ENCODE peak calls at places on chromosomes 6 and 20, in eight cellular contexts. D is neural progenitor cell, L is kidney, F is body of pancreas, B is fibroblast of lung, N is tibial nerve, I is IMR-90, E is AG09309. P is an unnamed sample.

GRCh38 chr20:40892642-40893041 is 136.0 kb upstream of the TOP1 start:
- DNase-seq in B (no peak), I (no peak), E (no peak), D (no peak), L (no peak), N (no peak), F (no peak), P (no peak)

GRCh38 chr6:156650896-156651295 is 126.3 kb upstream of the ARID1B start:
- DNase-seq in I (no peak), E (no peak), F (no peak), D (no peak), N (no peak), B (no peak), L (no peak), P (no peak)

GRCh38 chr6:1336246-1336843 is 24.4 kb downstream of the FOXQ1 start:
- DNase-seq in D (peak), N (no peak), B (no peak), F (peak), L (no peak), E (no peak), I (no peak), P (no peak)

GRCh38 chr6:33692760-33693158 is 18.7 kb downstream of the UQCC2 start:
- DNase-seq in I (peak), F (peak), L (peak), N (no peak), D (no peak), B (peak), E (no peak), P (no peak)

GRCh38 chr20:58135441-58136170 is 92.8 kb downstream of the ANKRD60 start:
- DNase-seq in D (no peak), B (no peak), L (no peak), N (no peak), F (no peak), I (no peak), E (no peak), P (no peak)

GRCh38 chr20:16641511-16641910 is 68.3 kb upstream of the KIF16B start:
- DNase-seq in D (no peak), B (no peak), L (no peak), E (no peak), I (no peak), F (no peak), N (no peak), P (no peak)

GRCh38 chr6:44653761-44654218 is 266.3 kb downstream of the CDC5L start:
- DNase-seq in I (peak), B (peak), N (no peak), D (no peak), E (no peak), F (no peak), L (no peak), P (peak)

GRCh38 chr6:167733740-167734661 is 92.7 kb upstream of the AFDN start:
- DNase-seq in E (no peak), I (no peak), N (peak), D (no peak), L (peak), F (peak), B (peak), P (peak)

GRCh38 chr6:91691449-91691848 is 1104.6 kb upstream of the MAP3K7 start:
- DNase-seq in L (no peak), F (no peak), I (no peak), B (no peak), D (no peak), E (no peak), N (no peak), P (no peak)

GRCh38 chr6:55943329-55943728 is 67.9 kb upstream of the BMP5 start:
- DNase-seq in I (peak), N (no peak), D (no peak), L (no peak), E (peak), F (no peak), B (peak), P (peak)

GRCh38 chr6:10322991-10323390 is 91.9 kb downstream of the TFAP2A start:
- DNase-seq in F (no peak), D (no peak), L (no peak), E (no peak), B (no peak), I (no peak), N (no peak), P (no peak)

GRCh38 chr20:61802721-61803311 is 262.9 kb downstream of the TAF4 start:
- DNase-seq in F (no peak), L (peak), E (no peak), I (no peak), N (no peak), B (no peak), D (peak), P (no peak)

GRCh38 chr20:382291-383115 is 1.9 kb downstream of the TRIB3 start:
- DNase-seq in D (no peak), L (no peak), B (no peak), F (no peak), E (no peak), I (no peak), N (no peak), P (no peak)

GRCh38 chr6:124007915-124008688 is 204.4 kb downstream of the NKAIN2 start:
- DNase-seq in I (no peak), D (no peak), L (no peak), E (no peak), F (no peak), B (peak), N (no peak), P (no peak)

GRCh38 chr6:134240664-134241431 is 77.1 kb downstream of the SGK1 start:
- DNase-seq in B (no peak), N (peak), I (no peak), D (no peak), F (peak), L (peak), E (no peak), P (no peak)

GRCh38 chr20:15039088-15039762 is 701.8 kb upstream of the FLRT3 start:
- DNase-seq in F (no peak), B (no peak), L (no peak), N (no peak), E (no peak), D (no peak), I (no peak), P (no peak)

GRCh38 chr20:59620860-59621485 is 16.6 kb downstream of the PHACTR3 start:
- DNase-seq in N (no peak), F (no peak), B (no peak), D (no peak), E (no peak), I (no peak), L (no peak), P (no peak)

GRCh38 chr6:37137881-37138568 is 31.9 kb upstream of the PIM1 start:
- DNase-seq in B (peak), L (no peak), N (no peak), E (no peak), I (peak), F (no peak), D (no peak), P (peak)

GRCh38 chr6:100948381-100949133 is 67.4 kb upstream of the ASCC3 start:
- DNase-seq in L (no peak), B (no peak), I (peak), F (no peak), E (no peak), D (no peak), N (no peak), P (no peak)

GRCh38 chr6:34517461-34517868 is 38.7 kb downstream of the SPDEF start:
- DNase-seq in I (no peak), D (no peak), E (no peak), F (no peak), N (no peak), L (no peak), B (no peak), P (no peak)

GRCh38 chr6:137870286-137870685 is 3.2 kb downstream of the TNFAIP3 start:
- DNase-seq in E (no peak), L (no peak), I (no peak), N (no peak), D (no peak), F (no peak), B (no peak), P (no peak)

GRCh38 chr20:47708140-47708807 is 77.0 kb downstream of the SULF2 start:
- DNase-seq in I (no peak), D (no peak), E (no peak), B (no peak), L (peak), N (no peak), F (no peak), P (no peak)

GRCh38 chr6:159972506-159973268 is 3.8 kb downstream of the IGF2R start:
- DNase-seq in E (no peak), F (no peak), L (no peak), D (no peak), I (no peak), N (no peak), B (no peak), P (no peak)

GRCh38 chr6:158047120-158047518 is 65.5 kb downstream of the SYNJ2 start:
- DNase-seq in B (no peak), L (peak), D (no peak), N (no peak), F (no peak), E (peak), I (peak), P (peak)

DNA sequence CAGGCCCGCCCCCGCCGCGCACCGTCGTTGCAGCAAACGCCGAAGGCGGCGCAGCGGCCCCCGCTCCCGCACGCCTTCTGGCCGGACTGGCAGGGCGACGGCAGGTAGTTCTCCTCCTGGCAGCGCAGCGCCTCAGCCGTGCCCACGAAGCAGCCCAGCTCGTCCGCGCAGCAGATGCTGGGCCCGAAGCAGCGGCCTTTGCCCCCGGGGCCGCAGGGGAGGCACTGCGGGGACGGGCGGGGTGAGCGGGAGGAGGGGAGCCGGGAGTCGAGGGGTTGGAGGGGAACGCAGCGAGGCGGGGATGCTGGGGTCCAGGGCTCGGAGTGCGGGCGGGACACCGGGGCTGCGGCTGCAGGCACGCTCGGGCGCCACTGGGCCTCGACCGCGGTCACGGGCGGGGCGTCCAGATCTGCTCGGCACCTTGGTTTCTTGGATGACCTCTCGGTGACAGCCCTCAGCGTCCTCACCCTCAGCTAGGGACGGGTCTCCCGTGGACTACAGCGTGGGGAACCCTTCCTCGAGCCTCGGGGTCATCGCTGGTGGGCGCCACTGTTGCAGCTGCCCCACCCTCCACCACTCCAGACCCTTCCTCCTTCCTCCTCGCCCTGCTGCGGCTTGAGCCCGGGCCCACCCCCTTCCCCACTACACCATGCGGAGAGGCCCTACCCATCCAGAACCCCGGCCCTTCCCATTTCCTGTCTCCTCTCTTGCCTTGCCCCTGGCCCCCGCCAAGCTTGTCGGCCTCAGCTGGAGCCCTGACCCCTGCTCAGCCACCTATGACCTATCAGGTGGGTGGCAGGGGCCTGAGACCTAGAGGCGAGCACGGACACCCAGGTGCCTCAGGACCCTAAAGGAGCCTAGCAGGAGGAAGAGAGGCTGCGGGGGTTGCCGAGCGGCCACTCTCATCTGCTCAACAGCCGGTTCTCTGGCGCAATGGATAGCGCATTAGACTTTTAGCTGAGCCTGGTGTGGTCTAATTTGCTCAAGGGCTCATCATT is 1.3 kb downstream of the AVP start:
- DNase-seq in N (no peak), I (no peak), B (no peak), E (no peak), F (no peak), L (no peak), D (peak), P (no peak)
- H3K4me3 ChIP-seq in N (no peak), I (no peak), B (no peak), E (no peak), F (no peak), L (no peak), D (peak), P (no peak)

GRCh38 chr6:6584310-6585002 is 4.1 kb upstream of the LY86 start:
- DNase-seq in N (no peak), B (no peak), I (no peak), E (no peak), F (no peak), L (no peak), D (no peak), P (no peak)
- TF ChIP-seq CTCF in N (no peak), B (no peak), I (no peak), E (no peak), F (no peak), L (no peak), D (no peak), P (no peak)

GRCh38 chr20:51306521-51307358 is 235.8 kb downstream of the NFATC2 start:
- DNase-seq in F (peak), N (peak), I (peak), D (peak), E (no peak), B (peak), L (peak), P (peak)
- H3K4me3 ChIP-seq in F (no peak), N (no peak), I (no peak), D (no peak), E (no peak), B (no peak), L (no peak), P (no peak)

GRCh38 chr6:146925846-146926245 is 278.4 kb upstream of the STXBP5 start:
- DNase-seq in N (no peak), D (no peak), L (no peak), E (no peak), F (no peak), I (no peak), B (no peak), P (no peak)

GRCh38 chr6:146935489-146935888 is 268.7 kb upstream of the STXBP5 start:
- DNase-seq in I (no peak), E (no peak), D (no peak), F (no peak), N (no peak), L (no peak), B (no peak), P (no peak)

GRCh38 chr6:146928503-146928902 is 275.7 kb upstream of the STXBP5 start:
- DNase-seq in B (no peak), D (no peak), F (no peak), N (no peak), E (no peak), L (no peak), I (no peak), P (no peak)

DNA sequence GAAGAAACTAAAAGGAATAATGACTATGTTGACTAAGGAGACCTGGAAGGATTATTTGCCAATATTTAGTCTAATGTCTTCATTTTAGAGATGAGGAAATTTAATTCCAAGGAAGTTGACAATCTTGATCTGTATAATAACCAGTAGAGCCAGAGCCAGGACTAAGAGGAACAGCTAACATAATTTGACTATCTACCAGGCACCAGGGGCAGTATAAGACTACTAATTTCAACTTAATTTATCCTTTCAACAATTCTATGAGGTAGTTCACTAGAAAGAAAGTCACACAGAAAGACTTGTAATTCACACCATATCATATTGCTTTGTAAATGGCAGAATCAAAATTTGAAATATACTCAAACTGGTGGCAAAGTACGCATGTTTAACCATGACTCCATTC is 273.0 kb upstream of the STXBP5 start:
- DNase-seq in D (no peak), E (no peak), N (no peak), B (peak), I (no peak), L (no peak), F (no peak), P (no peak)
- TF ChIP-seq CTCF in D (no peak), E (peak), N (no peak), B (no peak), I (peak), L (no peak), F (no peak), P (no peak)

GRCh38 chr6:165718486-165718885 is 55.4 kb upstream of the PDE10A start:
- DNase-seq in F (no peak), D (no peak), B (peak), I (peak), E (no peak), N (no peak), L (no peak), P (peak)
- H3K4me3 ChIP-seq in F (no peak), D (no peak), B (no peak), I (no peak), E (no peak), N (no peak), L (no peak), P (no peak)

P was measured in astrocyte of the cerebellum.